ENCODE peak calls at places on chromosomes 2 and 18, in four cellular contexts. R is ovary, B is GM12878, S is SK-N-SH. Y is an unnamed sample.

GRCh38 chr18:43620936-43621335 is 343.6 kb upstream of the SYT4 start:
- DNase-seq in R (no peak), B (no peak), S (peak; percentile 39), Y (no peak)

GRCh38 chr2:236219411-236219810 is 44.8 kb downstream of the ASB18 start:
- DNase-seq in R (no peak), B (no peak), S (no peak), Y (peak; percentile 86)

GRCh38 chr2:16798472-16798871 is 132.8 kb upstream of the CYRIA start:
- DNase-seq in R (no peak), B (no peak), S (no peak), Y (no peak)

GRCh38 chr18:13232971-13233565 is 14.5 kb downstream of the LDLRAD4 start:
- DNase-seq in R (no peak), B (no peak), S (no peak), Y (no peak)

GRCh38 chr2:69428981-69429380 is 8.3 kb downstream of the NFU1 start:
- DNase-seq in R (no peak), B (no peak), S (no peak), Y (no peak)

GRCh38 chr2:3126686-3127278 is 250.8 kb downstream of the EIPR1 start:
- DNase-seq in R (no peak), B (no peak), S (peak; percentile 70), Y (no peak)

GRCh38 chr2:164896226-164896625 is 54.6 kb upstream of the COBLL1 start:
- DNase-seq in R (no peak), B (no peak), S (no peak), Y (no peak)

GRCh38 chr18:36771246-36771645 is 57.6 kb downstream of the TPGS2 start:
- DNase-seq in R (no peak), B (no peak), S (no peak), Y (no peak)

GRCh38 chr2:223896751-223897320 is 48.3 kb downstream of the WDFY1 start:
- DNase-seq in R (no peak), B (peak; percentile 89), S (no peak), Y (no peak)

GRCh38 chr2:190607014-190607597 is 41.8 kb upstream of the NAB1 start:
- DNase-seq in R (no peak), B (no peak), S (no peak), Y (peak; percentile 53)

GRCh38 chr2:72539145-72539552 is 286.7 kb downstream of the EXOC6B start:
- DNase-seq in R (no peak), B (no peak), S (no peak), Y (no peak)

GRCh38 chr18:24033644-24034412 is 19.3 kb downstream of the TTC39C start:
- DNase-seq in R (no peak), B (no peak), S (no peak), Y (no peak)

GRCh38 chr2:165793779-165794519 is at the start of gene GALNT3:
- DNase-seq in R (peak; percentile 22), B (no peak), S (peak; percentile 53), Y (no peak)

GRCh38 chr18:34802938-34803337 is 92.8 kb downstream of the DTNA start:
- DNase-seq in R (no peak), B (no peak), S (no peak), Y (no peak)

GRCh38 chr2:61419129-61419528 is 51.8 kb downstream of the USP34 start:
- DNase-seq in R (no peak), B (no peak), S (no peak), Y (no peak)

GRCh38 chr18:48371854-48372598 is 37.2 kb downstream of the ZBTB7C start:
- DNase-seq in R (no peak), B (no peak), S (no peak), Y (no peak)

GRCh38 chr2:240149943-240150784 is 9.7 kb upstream of the OTOS start:
- DNase-seq in R (no peak), B (no peak), S (peak; percentile 88), Y (no peak)

GRCh38 chr2:189318761-189319160 is 122.5 kb upstream of the WDR75 start:
- DNase-seq in R (no peak), B (no peak), S (peak; percentile 36), Y (no peak)

GRCh38 chr2:120914839-120915521 is 179.3 kb downstream of the GLI2 start:
- DNase-seq in R (peak; percentile 88), B (no peak), S (no peak), Y (peak; percentile 93)

GRCh38 chr2:97763176-97763845 is 49.9 kb downstream of the ZAP70 start:
- DNase-seq in R (no peak), B (no peak), S (no peak), Y (no peak)

GRCh38 chr18:74485860-74486849 is 10.0 kb upstream of the CNDP2 start:
- DNase-seq in R (no peak), B (no peak), S (no peak), Y (no peak)

GRCh38 chr2:75606851-75607798 is 39.5 kb upstream of the MRPL19 start:
- DNase-seq in R (no peak), B (no peak), S (no peak), Y (peak; percentile 88)

GRCh38 chr18:77571743-77572142 is 322.1 kb downstream of the GALR1 start:
- DNase-seq in R (no peak), B (no peak), S (no peak), Y (no peak)

GRCh38 chr2:26477911-26478253 is at the start of gene OTOF:
- DNase-seq in R (peak; percentile 41), B (no peak), S (peak; percentile 66), Y (no peak)

DNA sequence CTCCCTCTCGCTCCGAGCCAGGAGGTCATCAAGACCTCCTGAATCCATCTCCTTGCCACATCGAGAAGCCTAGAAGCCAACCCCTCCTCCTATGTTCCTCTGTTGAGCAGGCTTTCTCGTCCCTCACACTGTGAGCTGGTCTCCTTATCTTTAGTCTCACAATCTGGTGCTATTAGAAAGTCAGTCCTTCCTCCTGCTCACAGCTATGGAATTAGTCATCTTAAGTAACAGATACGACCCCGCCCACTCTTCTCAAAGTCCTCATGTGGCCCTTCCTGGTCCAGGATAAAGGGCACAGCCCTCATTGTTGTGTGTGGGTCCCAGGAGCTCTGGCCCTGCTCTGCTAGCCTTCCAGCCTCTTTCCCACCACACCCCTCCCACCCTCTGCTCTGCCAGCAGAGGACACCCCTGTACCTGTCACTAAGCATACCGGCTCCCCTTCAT is 41.4 kb upstream of the TRIB2 start:
- DNase-seq in R (no peak), B (no peak), S (no peak), Y (peak; percentile 70)
- TF ChIP-seq EP300 in R (no peak), B (no peak), S (no peak), Y (no peak)

GRCh38 chr2:1621041-1621440 is 123.3 kb downstream of the PXDN start:
- DNase-seq in R (no peak), B (no peak), S (no peak), Y (no peak)

GRCh38 chr2:1620081-1620480 is 124.2 kb downstream of the PXDN start:
- DNase-seq in R (no peak), B (no peak), S (no peak), Y (no peak)

GRCh38 chr2:1623906-1624445 is 120.3 kb downstream of the PXDN start:
- DNase-seq in R (no peak), B (no peak), S (no peak), Y (no peak)

GRCh38 chr2:1621501-1621900 is 122.8 kb downstream of the PXDN start:
- DNase-seq in R (no peak), B (no peak), S (no peak), Y (no peak)

DNA sequence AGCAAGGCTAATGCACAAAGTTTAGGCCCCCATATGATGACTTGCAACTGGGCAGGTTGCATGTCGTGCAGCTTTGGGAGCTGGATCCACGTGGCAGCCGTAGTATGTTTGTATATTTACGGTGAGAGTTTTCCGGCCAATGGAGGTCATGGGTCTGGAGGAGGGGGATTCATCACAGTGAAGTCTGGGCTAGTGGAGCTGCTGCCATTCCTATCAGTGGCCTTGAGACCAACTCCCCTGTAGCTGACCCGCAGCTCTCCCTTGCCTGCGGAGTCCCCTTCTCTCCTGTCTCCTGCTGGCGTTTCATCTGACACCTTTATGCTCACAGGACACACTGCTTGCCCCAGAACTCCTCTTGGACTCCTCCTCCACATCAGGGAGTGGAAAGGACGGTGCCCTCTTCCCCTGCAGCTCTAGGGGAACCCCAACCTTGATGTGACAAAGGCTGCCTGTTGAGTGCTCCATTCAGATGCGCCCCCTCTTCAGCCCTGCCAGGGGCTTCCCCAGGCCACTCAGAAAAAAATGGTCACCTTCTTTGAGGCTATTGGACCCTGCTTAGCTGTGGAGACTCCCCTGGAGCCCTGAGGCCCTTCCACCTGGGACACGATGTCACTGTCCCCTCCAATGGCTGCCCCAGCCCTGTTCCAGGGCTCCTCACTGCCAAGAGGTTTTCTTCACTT is 121.7 kb downstream of the PXDN start:
- DNase-seq in R (no peak), B (no peak), S (no peak), Y (no peak)
- H3K4me1 ChIP-seq in R (peaks cover 10% of the 10 kb centered on the region), B (no peaks in the 10 kb centered on the region), S (peaks cover 35% of the 10 kb centered on the region), Y (peaks cover 9% of the 10 kb centered on the region)

GRCh38 chr2:144582651-144583361 is 62.9 kb upstream of the ZEB2 start:
- DNase-seq in R (no peak), B (no peak), S (no peak), Y (no peak)
- TF ChIP-seq EP300 in R (no peak), B (no peak), S (no peak), Y (no peak)

GRCh38 chr2:196225213-196225612 is 53.8 kb upstream of the STK17B start:
- DNase-seq in R (no peak), B (no peak), S (no peak), Y (no peak)

GRCh38 chr2:196229013-196229412 is 57.6 kb upstream of the STK17B start:
- DNase-seq in R (no peak), B (no peak), S (no peak), Y (no peak)

GRCh38 chr2:196230051-196230450 is 58.7 kb upstream of the STK17B start:
- DNase-seq in R (no peak), B (no peak), S (no peak), Y (no peak)

GRCh38 chr2:196224767-196225166 is 53.4 kb upstream of the STK17B start:
- DNase-seq in R (no peak), B (no peak), S (no peak), Y (no peak)

GRCh38 chr2:196226058-196226747 is 54.8 kb upstream of the STK17B start:
- DNase-seq in R (no peak), B (no peak), S (no peak), Y (no peak)
- H3K4me1 ChIP-seq in R (no peaks in the 10 kb centered on the region), B (no peaks in the 10 kb centered on the region), S (no peaks in the 10 kb centered on the region), Y (no peaks in the 10 kb centered on the region)

DNA sequence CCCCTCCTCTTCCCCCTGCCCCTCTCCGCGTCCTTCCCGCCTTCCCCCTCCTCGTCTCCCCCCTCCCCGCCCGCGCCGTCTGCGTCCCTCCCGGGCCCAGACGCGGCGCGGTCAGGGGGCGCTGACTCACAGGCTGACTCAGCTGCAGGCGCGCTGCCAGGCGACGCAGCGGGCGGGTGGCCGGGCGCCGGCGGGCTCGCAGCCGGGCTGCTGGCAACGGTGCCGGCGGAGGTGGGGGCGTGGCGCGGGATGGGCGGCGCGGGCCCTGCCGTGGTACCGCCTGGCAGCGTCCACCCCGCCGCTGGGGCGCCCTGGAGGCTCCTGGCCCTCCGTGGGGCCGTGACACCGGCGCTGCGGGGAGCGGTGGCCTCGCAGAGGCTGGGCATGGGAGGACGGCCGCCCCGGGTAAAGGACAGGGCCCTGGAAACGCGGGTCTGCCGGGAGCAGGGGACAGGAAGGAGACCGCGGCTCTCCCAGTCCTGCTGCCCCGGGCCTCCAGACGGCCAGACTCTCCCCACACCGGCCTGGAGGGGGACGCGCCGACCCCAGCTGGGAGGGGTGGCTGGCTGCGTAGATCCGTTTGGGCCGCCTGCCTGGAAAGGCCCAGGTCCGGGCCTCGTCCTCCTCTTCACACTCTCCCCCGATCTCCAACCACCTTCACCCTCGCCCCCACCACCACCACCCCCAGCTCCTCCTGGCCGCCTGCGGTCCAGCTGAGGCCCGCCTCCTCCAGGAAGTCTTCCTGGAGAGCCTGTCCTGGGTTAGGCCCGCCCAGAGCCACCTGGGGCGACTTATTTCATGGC is 10.0 kb upstream of the PROC start:
- DNase-seq in R (peak; percentile 93), B (no peak), S (peak; percentile 98), Y (no peak)
- TF ChIP-seq EP300 in R (no peak), B (no peak), S (peak; percentile 7), Y (no peak)

Y was measured in esophagus muscularis mucosa.